ENCODE peak calls at places on chromosomes 1 and 21, in five cellular contexts. F is ovary, X is tibial nerve, V is H54, H is NB4. T is an unnamed sample.

GRCh38 chr1:167219194-167219593 is 1.5 kb upstream of the POU2F1 start:
- DNase-seq in X (no peak), V (no peak), F (no peak), H (no peak), T (no peak)

GRCh38 chr21:41396452-41397107 is 29.5 kb upstream of the MX1 start:
- DNase-seq in H (peak), V (no peak), X (no peak), F (no peak), T (no peak)

GRCh38 chr1:112643080-112643479 is 23.4 kb downstream of the CAPZA1 start:
- DNase-seq in F (no peak), H (no peak), X (no peak), V (no peak), T (no peak)

GRCh38 chr1:99766378-99766800 is at the start of gene FRRS1:
- DNase-seq in H (peak), V (peak), F (peak), X (peak), T (peak)

GRCh38 chr1:160144921-160145320 is 6.5 kb upstream of the ATP1A4 start:
- DNase-seq in X (no peak), V (no peak), H (no peak), F (no peak), T (no peak)

GRCh38 chr1:222818171-222818570 is 3.3 kb downstream of the DISP1 start:
- DNase-seq in X (no peak), H (no peak), V (no peak), F (no peak), T (no peak)

GRCh38 chr1:145806408-145806807 is 17.5 kb downstream of the RNF115 start:
- DNase-seq in H (no peak), V (no peak), X (no peak), F (no peak), T (no peak)

GRCh38 chr1:32886012-32886827 is at the start of gene HPCA:
- DNase-seq in F (peak), X (no peak), V (peak), H (peak), T (peak)

GRCh38 chr21:29523646-29524045 is 224.9 kb downstream of the BACH1 start:
- DNase-seq in X (peak), V (no peak), H (no peak), F (no peak), T (no peak)

DNA sequence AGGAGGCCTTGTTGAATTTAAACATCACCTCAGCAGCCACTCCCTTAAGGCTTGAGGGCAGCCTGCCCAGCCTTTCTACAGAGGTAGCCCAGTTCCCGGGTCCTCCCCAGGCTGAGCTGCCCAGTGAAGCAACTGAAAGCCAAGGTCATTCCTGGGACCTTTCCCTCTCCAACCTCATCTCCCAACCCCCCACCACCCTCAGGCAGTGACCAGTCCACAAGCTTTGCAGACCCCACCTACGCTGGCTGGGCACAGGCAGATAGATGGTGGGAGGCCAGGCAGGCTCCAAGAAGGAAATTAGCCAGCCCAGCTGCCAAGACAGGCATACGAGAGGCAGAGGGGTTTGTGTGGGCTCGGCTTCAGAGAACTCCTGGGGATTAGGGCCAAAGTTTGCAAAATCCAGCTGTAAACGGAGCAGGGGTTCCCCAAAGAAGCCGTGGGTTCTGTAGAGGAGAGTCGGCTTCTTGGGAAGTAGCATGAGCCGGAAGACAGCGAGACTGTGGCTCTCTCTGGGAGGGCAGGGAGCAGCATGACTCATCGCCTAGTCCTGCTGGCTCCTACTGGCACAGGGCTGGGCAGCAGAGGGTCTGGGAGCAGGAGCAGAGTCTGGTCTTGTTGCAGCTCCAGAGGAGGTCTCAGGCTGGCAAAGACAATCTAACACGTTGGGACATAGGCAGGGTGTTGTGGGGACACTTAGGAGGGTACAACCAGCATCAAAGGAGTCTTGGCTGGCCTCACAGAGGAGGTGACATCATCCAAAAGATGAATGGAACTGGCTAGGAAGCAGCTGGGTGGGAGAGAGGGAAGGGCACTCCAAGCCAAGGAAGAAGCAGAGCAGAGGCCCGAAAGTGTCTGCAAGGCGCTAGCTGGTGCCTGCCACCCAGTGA is 2.8 kb upstream of the ZC3H12A start:
- DNase-seq in V (peak), F (peak), X (peak), H (peak), T (no peak)
- TF ChIP-seq POLR2A in V (peak), F (no peak), X (peak), H (no peak), T (peak)

GRCh38 chr1:93692983-93693591 is 11.4 kb upstream of the BCAR3 start:
- DNase-seq in X (no peak), V (peak), F (no peak), H (no peak), T (no peak)
- TF ChIP-seq POLR2A in X (no peak), V (no peak), F (no peak), H (no peak), T (no peak)

DNA sequence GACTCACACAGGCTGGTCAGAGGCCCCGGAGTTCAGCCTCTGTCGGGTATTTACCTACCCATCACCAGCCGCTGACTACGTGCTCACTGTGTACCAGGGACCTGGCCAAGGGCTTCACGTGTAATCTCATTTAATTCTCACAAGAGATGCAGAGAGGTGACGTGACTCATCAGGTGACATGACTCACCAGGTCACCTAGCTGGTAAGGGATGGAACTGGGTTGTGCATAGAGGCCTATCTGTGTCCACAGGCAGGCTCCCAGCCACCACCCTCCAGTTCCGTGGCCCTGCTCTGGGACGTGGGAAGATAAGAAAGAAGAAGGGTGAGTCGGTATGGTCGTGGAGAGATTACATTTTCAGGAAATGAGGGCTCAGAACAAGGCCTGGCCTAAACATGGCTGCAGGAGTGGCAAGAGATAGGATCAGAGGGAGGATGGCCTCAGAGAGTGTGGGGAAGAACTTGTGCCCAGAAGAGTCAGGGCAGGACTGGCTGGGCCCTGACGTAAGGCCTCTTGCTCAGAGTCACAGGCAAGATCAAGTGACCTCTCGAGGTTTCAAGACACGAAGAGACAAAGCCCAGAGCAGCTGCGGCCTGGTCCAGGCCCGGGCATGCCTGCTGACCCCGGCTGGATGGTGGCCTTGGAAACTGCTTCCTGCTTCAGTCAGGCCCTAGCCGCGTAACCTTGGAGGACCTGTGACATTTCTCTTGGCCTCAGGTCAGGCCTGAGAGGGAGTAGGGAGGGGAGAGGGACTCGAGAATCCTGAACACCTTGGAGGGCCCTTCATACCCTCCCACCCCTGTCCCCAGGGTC is 52.7 kb upstream of the WASF2 start:
- DNase-seq in V (peak), H (no peak), F (peak), X (peak), T (peak)
- TF ChIP-seq POLR2A in V (no peak), H (no peak), F (no peak), X (peak), T (peak)

GRCh38 chr1:178538192-178538916 is 25.4 kb downstream of the TEX35 start:
- DNase-seq in X (no peak), H (no peak), V (peak), F (no peak), T (peak)

GRCh38 chr1:178539291-178539690 is 26.4 kb downstream of the TEX35 start:
- DNase-seq in H (no peak), F (peak), V (no peak), X (no peak), T (no peak)

GRCh38 chr1:178537445-178538090 is 24.7 kb downstream of the TEX35 start:
- DNase-seq in X (no peak), V (no peak), H (no peak), F (no peak), T (no peak)

GRCh38 chr1:178536329-178536728 is 23.4 kb downstream of the TEX35 start:
- DNase-seq in F (no peak), H (no peak), V (no peak), X (no peak), T (no peak)

GRCh38 chr1:178536844-178537371 is 24.0 kb downstream of the TEX35 start:
- DNase-seq in X (no peak), V (peak), H (no peak), F (peak), T (peak)
- TF ChIP-seq POLR2A in X (no peak), V (no peak), H (no peak), F (no peak), T (no peak)

DNA sequence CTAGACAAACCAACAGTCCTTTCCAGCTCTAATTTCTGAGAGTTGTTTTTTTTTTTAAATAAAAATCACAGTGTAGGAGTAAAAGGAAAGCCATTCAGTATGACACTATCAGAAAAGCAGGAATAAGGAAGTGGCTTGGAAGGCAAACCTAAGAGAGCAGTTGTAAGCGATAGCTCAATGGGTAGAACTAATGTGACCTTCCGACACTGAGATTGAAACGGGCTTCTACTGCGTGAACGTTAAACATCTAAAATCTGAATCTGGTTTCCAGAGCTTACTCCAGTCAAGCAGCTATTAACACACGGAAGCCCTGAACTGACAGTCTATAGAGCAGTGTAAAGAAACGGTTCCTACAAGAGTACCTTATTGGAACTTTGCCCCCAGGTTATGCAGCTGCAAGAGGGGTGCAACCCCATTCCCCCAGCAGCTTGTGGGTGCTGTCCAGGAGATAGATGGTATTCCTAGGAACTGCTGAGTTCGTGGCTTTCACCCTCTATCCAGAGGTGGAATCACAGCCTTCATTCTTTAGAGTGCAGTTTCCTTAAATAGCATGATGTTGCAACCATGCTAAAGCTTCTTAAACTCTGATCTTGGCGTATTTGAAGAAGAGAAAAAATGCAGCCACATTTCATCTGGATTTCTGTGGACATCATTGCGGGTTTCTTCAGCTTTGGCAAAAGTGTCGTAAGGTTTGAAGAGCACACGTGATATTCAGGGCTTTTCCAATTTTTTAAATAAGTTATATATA is 3.3 kb upstream of the IRF2BP2 start:
- DNase-seq in V (no peak), X (no peak), F (no peak), H (peak), T (peak)
- TF ChIP-seq POLR2A in V (no peak), X (no peak), F (no peak), H (no peak), T (no peak)

GRCh38 chr1:43978551-43979260 is at the start of gene B4GALT2:
- DNase-seq in X (no peak), V (peak), H (peak), F (peak), T (peak)
- TF ChIP-seq POLR2A in X (no peak), V (no peak), H (no peak), F (no peak), T (peak)

DNA sequence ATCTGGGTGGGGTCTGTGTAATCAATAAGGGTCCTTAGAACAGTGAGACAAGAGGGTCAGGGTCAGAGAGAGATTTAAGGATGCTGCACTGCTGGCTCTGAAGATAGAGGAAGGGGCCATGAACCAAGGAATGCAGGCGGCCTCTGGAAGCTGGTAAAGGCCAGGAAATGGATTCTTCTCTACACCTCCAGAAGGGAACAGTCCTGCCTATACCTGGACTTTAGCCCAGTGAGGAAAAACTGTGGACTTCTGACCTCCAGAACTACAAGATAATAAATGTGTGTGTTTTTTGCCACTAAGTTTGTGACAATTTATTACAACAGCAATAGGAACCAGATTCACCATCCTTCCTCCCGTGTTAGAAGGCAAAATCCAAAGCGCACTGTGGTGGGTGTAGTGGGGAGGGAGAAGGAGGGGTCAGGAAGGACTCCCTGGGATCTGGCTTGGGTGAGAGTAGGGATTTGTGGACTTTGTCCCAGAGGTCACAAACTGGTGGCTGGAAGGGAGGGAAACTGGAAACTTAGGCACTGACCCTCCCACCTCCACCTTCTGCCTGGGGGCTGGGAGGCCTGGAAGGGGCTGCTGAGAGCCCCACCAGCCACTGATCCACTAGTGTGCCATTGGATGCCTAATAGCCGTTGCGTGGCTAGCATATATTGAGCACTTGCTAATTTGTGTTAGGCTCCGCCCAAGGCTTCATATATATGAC is 5.4 kb upstream of the CELA2A start:
- DNase-seq in H (no peak), X (no peak), F (no peak), V (no peak), T (no peak)
- TF ChIP-seq POLR2A in H (no peak), X (no peak), F (no peak), V (no peak), T (no peak)

T was measured in erythroblast.